ENCODE peak calls at places on chromosomes 11 and 22, in six cellular contexts. One of them, this sample, is unnamed.

GRCh38 chr11:128516886-128517285 is 70.5 kb downstream of the ETS1 start:
- DNase-seq in spleen: no peak
- DNase-seq in keratinocyte: no peak
- DNase-seq in upper lobe of left lung: no peak
- DNase-seq in nephron progenitor cell: no peak
- DNase-seq in neural crest cell: no peak
- DNase-seq in this sample: no peak

GRCh38 chr11:57812634-57813033 is 51.0 kb downstream of the CTNND1 start:
- DNase-seq in upper lobe of left lung: no peak
- DNase-seq in neural crest cell: no peak
- DNase-seq in nephron progenitor cell: no peak
- DNase-seq in spleen: no peak
- DNase-seq in keratinocyte: no peak
- DNase-seq in this sample: no peak

GRCh38 chr11:77411238-77411637 is 62.7 kb downstream of the PAK1 start:
- DNase-seq in nephron progenitor cell: peak; percentile 10
- DNase-seq in neural crest cell: peak; percentile 2
- DNase-seq in spleen: peak; percentile 88
- DNase-seq in upper lobe of left lung: peak; percentile 62
- DNase-seq in keratinocyte: no peak
- DNase-seq in this sample: no peak

GRCh38 chr11:62538470-62539237 is 8.0 kb downstream of the AHNAK start:
- DNase-seq in keratinocyte: no peak
- DNase-seq in nephron progenitor cell: no peak
- DNase-seq in neural crest cell: no peak
- DNase-seq in upper lobe of left lung: no peak
- DNase-seq in spleen: no peak
- DNase-seq in this sample: no peak

GRCh38 chr11:128208329-128209220 is 378.8 kb downstream of the ETS1 start:
- DNase-seq in upper lobe of left lung: no peak
- DNase-seq in spleen: no peak
- DNase-seq in keratinocyte: peak; percentile 88
- DNase-seq in neural crest cell: no peak
- DNase-seq in nephron progenitor cell: no peak
- DNase-seq in this sample: no peak

GRCh38 chr11:103920449-103920848 is 116.0 kb upstream of the DDI1 start:
- DNase-seq in neural crest cell: no peak
- DNase-seq in spleen: no peak
- DNase-seq in keratinocyte: no peak
- DNase-seq in nephron progenitor cell: no peak
- DNase-seq in upper lobe of left lung: no peak
- DNase-seq in this sample: no peak

GRCh38 chr11:29093416-29093815 is 923.4 kb downstream of the KCNA4 start:
- DNase-seq in spleen: no peak
- DNase-seq in keratinocyte: no peak
- DNase-seq in neural crest cell: no peak
- DNase-seq in nephron progenitor cell: no peak
- DNase-seq in upper lobe of left lung: no peak
- DNase-seq in this sample: no peak

GRCh38 chr11:119530503-119530902 is 107.5 kb upstream of the THY1 start:
- DNase-seq in nephron progenitor cell: no peak
- DNase-seq in keratinocyte: no peak
- DNase-seq in spleen: no peak
- DNase-seq in neural crest cell: no peak
- DNase-seq in upper lobe of left lung: peak; percentile 5
- DNase-seq in this sample: no peak

GRCh38 chr11:130908770-130909625 is 7.3 kb downstream of the SNX19 start:
- DNase-seq in nephron progenitor cell: no peak
- DNase-seq in keratinocyte: no peak
- DNase-seq in neural crest cell: no peak
- DNase-seq in upper lobe of left lung: no peak
- DNase-seq in spleen: no peak
- DNase-seq in this sample: no peak

GRCh38 chr11:75330279-75330678 is 21.2 kb downstream of the ARRB1 start:
- DNase-seq in neural crest cell: no peak
- DNase-seq in keratinocyte: no peak
- DNase-seq in nephron progenitor cell: no peak
- DNase-seq in spleen: no peak
- DNase-seq in upper lobe of left lung: no peak
- DNase-seq in this sample: no peak

GRCh38 chr22:50274311-50274710 is 4.1 kb upstream of the MAPK11 start:
- DNase-seq in spleen: no peak
- DNase-seq in keratinocyte: no peak
- DNase-seq in upper lobe of left lung: no peak
- DNase-seq in neural crest cell: no peak
- DNase-seq in nephron progenitor cell: peak; percentile 47
- DNase-seq in this sample: no peak

GRCh38 chr22:36086170-36086490 is 57.5 kb upstream of the RBFOX2 start:
- DNase-seq in nephron progenitor cell: no peak
- DNase-seq in upper lobe of left lung: no peak
- DNase-seq in neural crest cell: no peak
- DNase-seq in spleen: no peak
- DNase-seq in keratinocyte: peak; percentile 13
- DNase-seq in this sample: no peak

GRCh38 chr11:133951484-133952198 is 5.1 kb downstream of the IGSF9B start:
- DNase-seq in upper lobe of left lung: no peak
- DNase-seq in keratinocyte: no peak
- DNase-seq in spleen: no peak
- DNase-seq in nephron progenitor cell: peak; percentile 67
- DNase-seq in neural crest cell: no peak
- DNase-seq in this sample: no peak

GRCh38 chr11:75743711-75744563 is 24.6 kb upstream of the DGAT2 start:
- DNase-seq in spleen: no peak
- DNase-seq in neural crest cell: no peak
- DNase-seq in keratinocyte: peak; percentile 21
- DNase-seq in nephron progenitor cell: no peak
- DNase-seq in upper lobe of left lung: no peak
- DNase-seq in this sample: no peak

GRCh38 chr11:131465746-131466145 is 95.3 kb downstream of the NTM start:
- DNase-seq in neural crest cell: peak; percentile 32
- DNase-seq in keratinocyte: no peak
- DNase-seq in nephron progenitor cell: peak; percentile 72
- DNase-seq in upper lobe of left lung: no peak
- DNase-seq in spleen: no peak
- DNase-seq in this sample: no peak

GRCh38 chr11:45538363-45538762 is 127.1 kb downstream of the CHST1 start:
- DNase-seq in keratinocyte: no peak
- DNase-seq in spleen: no peak
- DNase-seq in upper lobe of left lung: no peak
- DNase-seq in nephron progenitor cell: no peak
- DNase-seq in neural crest cell: no peak
- DNase-seq in this sample: no peak

GRCh38 chr11:107706531-107706930 is 5.3 kb downstream of the SLN start:
- DNase-seq in keratinocyte: no peak
- DNase-seq in neural crest cell: no peak
- DNase-seq in spleen: no peak
- DNase-seq in upper lobe of left lung: no peak
- DNase-seq in nephron progenitor cell: no peak
- DNase-seq in this sample: no peak

GRCh38 chr11:74949748-74950127 is 672 bp downstream of the SPCS2 start:
- DNase-seq in upper lobe of left lung: no peak
- DNase-seq in keratinocyte: no peak
- DNase-seq in spleen: no peak
- DNase-seq in nephron progenitor cell: no peak
- DNase-seq in neural crest cell: no peak
- DNase-seq in this sample: no peak

GRCh38 chr11:121696177-121696863 is 243.6 kb upstream of the SORL1-AS1 start:
- DNase-seq in neural crest cell: no peak
- DNase-seq in nephron progenitor cell: peak; percentile 48
- DNase-seq in spleen: no peak
- DNase-seq in keratinocyte: no peak
- DNase-seq in upper lobe of left lung: no peak
- DNase-seq in this sample: no peak

GRCh38 chr11:11622772-11623531 is 1.1 kb upstream of the GALNT18 start:
- DNase-seq in nephron progenitor cell: no peak
- DNase-seq in keratinocyte: no peak
- DNase-seq in spleen: no peak
- DNase-seq in upper lobe of left lung: no peak
- DNase-seq in neural crest cell: no peak
- DNase-seq in this sample: no peak

GRCh38 chr11:11620251-11620965 is 1.4 kb downstream of the GALNT18 start:
- DNase-seq in neural crest cell: peak; percentile 38
- DNase-seq in spleen: peak; percentile 78
- DNase-seq in nephron progenitor cell: peak; percentile 66
- DNase-seq in keratinocyte: no peak
- DNase-seq in upper lobe of left lung: peak; percentile 64
- DNase-seq in this sample: peak; percentile 72

GRCh38 chr11:11620966-11621880 is 582 bp downstream of the GALNT18 start:
- DNase-seq in neural crest cell: peak; percentile 30
- DNase-seq in upper lobe of left lung: no peak
- DNase-seq in spleen: peak; percentile 82
- DNase-seq in nephron progenitor cell: peak; percentile 36
- DNase-seq in keratinocyte: no peak
- DNase-seq in this sample: no peak

GRCh38 chr11:11624206-11624605 is 2.4 kb upstream of the GALNT18 start:
- DNase-seq in neural crest cell: no peak
- DNase-seq in upper lobe of left lung: no peak
- DNase-seq in keratinocyte: no peak
- DNase-seq in nephron progenitor cell: no peak
- DNase-seq in spleen: no peak
- DNase-seq in this sample: no peak

DNA sequence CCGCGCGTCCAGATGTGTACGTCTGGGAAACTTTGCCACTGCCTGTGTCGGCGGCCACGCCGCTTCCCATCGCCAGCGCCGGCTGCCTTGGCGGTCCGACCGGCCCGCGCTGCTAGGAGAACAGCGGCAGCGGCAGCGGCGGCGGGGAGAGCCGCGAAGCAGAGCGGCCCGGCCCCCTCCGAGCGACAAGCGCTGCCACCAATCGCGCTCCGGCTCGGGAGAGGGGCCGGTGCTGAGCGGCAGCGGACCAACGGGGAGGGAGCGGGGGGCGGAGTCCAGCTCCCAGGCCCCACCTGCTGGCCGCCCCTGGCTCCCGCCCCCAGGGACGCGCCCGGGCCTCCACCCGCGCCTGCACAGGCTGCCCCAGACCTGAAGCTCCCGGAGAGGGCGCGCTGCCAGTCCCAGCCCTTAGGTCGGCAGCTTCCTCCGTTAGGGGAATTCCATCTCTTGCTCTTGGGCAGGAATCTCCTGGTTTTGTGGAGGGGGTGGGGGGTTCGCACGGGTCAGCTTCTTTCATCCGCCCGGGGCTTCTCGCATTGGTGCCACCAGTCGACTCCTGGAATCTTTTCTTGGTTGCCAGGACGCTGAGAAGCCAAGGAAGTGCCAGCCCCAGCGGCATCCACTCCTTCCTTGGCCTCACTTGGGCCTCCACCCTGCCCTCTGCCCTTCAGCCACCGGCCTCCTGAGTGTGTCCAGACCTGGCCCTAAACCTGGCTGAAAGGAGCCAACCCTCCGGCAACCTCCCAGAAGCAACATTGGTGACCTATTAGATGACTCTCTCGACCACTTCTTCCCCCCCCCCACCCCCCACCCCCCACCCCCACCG is at the start of gene GALNT18:
- DNase-seq in upper lobe of left lung: peak; percentile 94
- DNase-seq in keratinocyte: peak; percentile 66
- DNase-seq in neural crest cell: peak; percentile 80
- DNase-seq in nephron progenitor cell: peak; percentile 94
- DNase-seq in spleen: peak; percentile 93
- DNase-seq in this sample: peak; percentile 94
- TF ChIP-seq CTCF in upper lobe of left lung: peak; percentile 78
- TF ChIP-seq CTCF in keratinocyte: peak; percentile 54
- TF ChIP-seq CTCF in neural crest cell: peak; percentile 59
- TF ChIP-seq CTCF in nephron progenitor cell: peak; percentile 12
- TF ChIP-seq CTCF in spleen: peak; percentile 75
- TF ChIP-seq CTCF in this sample: peak; percentile 62

GRCh38 chr22:19664951-19665783 is 49.1 kb upstream of the SEPTIN5 start:
- DNase-seq in keratinocyte: no peak
- DNase-seq in spleen: no peak
- DNase-seq in neural crest cell: no peak
- DNase-seq in upper lobe of left lung: no peak
- DNase-seq in nephron progenitor cell: no peak
- DNase-seq in this sample: peak; percentile 31

GRCh38 chr22:19665784-19666662 is 48.3 kb upstream of the SEPTIN5 start:
- DNase-seq in keratinocyte: no peak
- DNase-seq in nephron progenitor cell: no peak
- DNase-seq in spleen: no peak
- DNase-seq in upper lobe of left lung: no peak
- DNase-seq in neural crest cell: no peak
- DNase-seq in this sample: peak; percentile 55

GRCh38 chr22:19663821-19664325 is 50.4 kb upstream of the SEPTIN5 start:
- DNase-seq in neural crest cell: no peak
- DNase-seq in nephron progenitor cell: peak; percentile 43
- DNase-seq in upper lobe of left lung: no peak
- DNase-seq in spleen: no peak
- DNase-seq in keratinocyte: no peak
- DNase-seq in this sample: peak; percentile 59

GRCh38 chr22:19663286-19663815 is 51.0 kb upstream of the SEPTIN5 start:
- DNase-seq in nephron progenitor cell: no peak
- DNase-seq in upper lobe of left lung: peak; percentile 30
- DNase-seq in neural crest cell: no peak
- DNase-seq in spleen: peak; percentile 86
- DNase-seq in keratinocyte: no peak
- DNase-seq in this sample: peak; percentile 65

GRCh38 chr22:19664406-19664805 is 49.9 kb upstream of the SEPTIN5 start:
- DNase-seq in nephron progenitor cell: no peak
- DNase-seq in spleen: no peak
- DNase-seq in upper lobe of left lung: no peak
- DNase-seq in keratinocyte: no peak
- DNase-seq in neural crest cell: no peak
- DNase-seq in this sample: no peak
- TF ChIP-seq CTCF in nephron progenitor cell: no peak
- TF ChIP-seq CTCF in spleen: no peak
- TF ChIP-seq CTCF in upper lobe of left lung: no peak
- TF ChIP-seq CTCF in keratinocyte: no peak
- TF ChIP-seq CTCF in neural crest cell: no peak
- TF ChIP-seq CTCF in this sample: no peak

DNA sequence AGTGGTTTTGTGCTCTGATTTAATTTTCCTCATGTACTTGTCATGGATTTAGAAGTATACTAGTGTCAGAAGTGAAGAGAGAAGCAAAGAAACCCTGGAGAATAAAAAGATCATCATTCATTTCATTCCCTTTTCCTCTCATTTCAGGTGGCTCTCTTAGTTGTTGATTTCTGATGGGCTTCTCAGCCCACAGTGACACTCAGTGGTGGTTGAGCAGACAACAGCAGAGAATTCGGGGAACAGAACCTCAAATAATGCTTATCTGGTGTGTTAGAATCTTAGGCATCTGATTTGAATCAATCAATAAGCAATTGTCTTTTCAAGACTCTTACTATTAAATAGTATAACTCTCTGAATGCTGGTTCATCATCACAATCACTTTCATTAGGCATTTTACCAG is 1289.4 kb downstream of the FAM181B start:
- DNase-seq in upper lobe of left lung: no peak
- DNase-seq in nephron progenitor cell: no peak
- DNase-seq in keratinocyte: no peak
- DNase-seq in neural crest cell: no peak
- DNase-seq in spleen: no peak
- DNase-seq in this sample: no peak
- TF ChIP-seq CTCF in upper lobe of left lung: no peak
- TF ChIP-seq CTCF in nephron progenitor cell: peak; percentile 21
- TF ChIP-seq CTCF in keratinocyte: peak; percentile 15
- TF ChIP-seq CTCF in neural crest cell: peak; percentile 40
- TF ChIP-seq CTCF in spleen: no peak
- TF ChIP-seq CTCF in this sample: peak; percentile 53

DNA sequence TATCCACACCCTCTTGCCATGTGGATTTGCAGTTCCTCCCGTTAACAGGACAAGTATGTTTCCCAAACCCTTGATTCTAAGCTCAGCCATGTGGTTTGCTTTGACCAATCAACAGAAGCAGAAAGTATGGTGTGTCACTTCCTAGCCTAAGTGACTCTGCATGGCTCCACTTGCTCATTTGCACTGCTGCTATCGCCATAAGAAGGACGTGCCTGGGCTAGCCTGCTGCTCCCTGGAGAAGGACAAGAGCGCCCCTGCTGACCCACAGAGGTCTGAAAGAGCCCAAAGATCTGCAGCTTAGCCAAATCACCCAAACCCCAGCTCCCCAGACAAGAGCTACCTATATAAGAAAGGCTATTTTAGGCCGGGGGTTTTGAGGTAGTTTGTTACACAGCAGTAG is 18.0 kb downstream of the TBRG1 start:
- DNase-seq in nephron progenitor cell: no peak
- DNase-seq in keratinocyte: no peak
- DNase-seq in upper lobe of left lung: no peak
- DNase-seq in spleen: no peak
- DNase-seq in neural crest cell: no peak
- DNase-seq in this sample: no peak
- TF ChIP-seq CTCF in nephron progenitor cell: no peak
- TF ChIP-seq CTCF in keratinocyte: no peak
- TF ChIP-seq CTCF in upper lobe of left lung: no peak
- TF ChIP-seq CTCF in spleen: no peak
- TF ChIP-seq CTCF in neural crest cell: no peak
- TF ChIP-seq CTCF in this sample: no peak